ENCODE peak calls at places on chromosomes 1 and 21, in eight cellular contexts. C, O, Z, X, J, H, N and Q are unnamed samples.

GRCh38 chr1:87603636-87604035 is 275.0 kb downstream of the LMO4 start:
- DNase-seq in X (no peak), J (no peak), Z (no peak), N (no peak), O (no peak), C (no peak), H (no peak), Q (no peak)

GRCh38 chr21:46327711-46328110 is 3.8 kb downstream of the PCNT start:
- DNase-seq in X (no peak), H (no peak), N (no peak), C (no peak), Z (no peak), O (no peak), J (no peak), Q (no peak)

GRCh38 chr21:32112194-32112593 is 166.7 kb downstream of the MIS18A start:
- DNase-seq in J (no peak), O (no peak), N (no peak), Z (no peak), X (no peak), H (no peak), C (no peak), Q (no peak)

GRCh38 chr1:182143825-182144661 is 82.5 kb upstream of the ZNF648 start:
- DNase-seq in N (no peak), O (peak; percentile 78), H (peak; percentile 87), C (peak; percentile 45), Z (peak; percentile 70), X (no peak), J (peak; percentile 97), Q (peak; percentile 37)

GRCh38 chr1:208093754-208094719 is 150.1 kb downstream of the PLXNA2 start:
- DNase-seq in C (peak; percentile 58), N (no peak), H (peak; percentile 87), X (peak; percentile 31), Z (peak; percentile 61), O (peak; percentile 63), J (peak; percentile 54), Q (no peak)

GRCh38 chr1:218217040-218217439 is 68.1 kb upstream of the RRP15 start:
- DNase-seq in X (no peak), Z (no peak), C (no peak), H (no peak), O (no peak), N (no peak), J (no peak), Q (no peak)

GRCh38 chr1:20200966-20201365 is 14.6 kb upstream of the PLA2G2C start:
- DNase-seq in Z (no peak), H (no peak), X (no peak), N (no peak), O (no peak), J (no peak), C (no peak), Q (no peak)

GRCh38 chr1:3450983-3451382 is 3.5 kb upstream of the ARHGEF16 start:
- DNase-seq in J (no peak), Z (no peak), C (no peak), O (no peak), X (no peak), N (no peak), H (no peak), Q (no peak)

GRCh38 chr1:113811353-113811887 is 856 bp downstream of the RSBN1 start:
- DNase-seq in C (peak; percentile 22), Z (peak; percentile 62), O (no peak), X (no peak), H (peak; percentile 43), N (no peak), J (no peak), Q (peak; percentile 18)

GRCh38 chr1:21659924-21660326 is 9.2 kb downstream of the RAP1GAP start:
- DNase-seq in H (no peak), C (no peak), J (no peak), X (no peak), N (no peak), O (no peak), Z (no peak), Q (no peak)

GRCh38 chr1:59367269-59368006 is 70.5 kb downstream of the FGGY start:
- DNase-seq in J (peak; percentile 82), H (peak; percentile 83), N (no peak), C (peak; percentile 94), O (peak; percentile 66), Z (peak; percentile 39), X (no peak), Q (no peak)

GRCh38 chr1:111032295-111032897 is 68.7 kb upstream of the LRIF1 start:
- DNase-seq in C (peak; percentile 27), O (no peak), H (peak; percentile 73), J (no peak), X (peak; percentile 18), N (no peak), Z (peak; percentile 9), Q (no peak)

GRCh38 chr1:32759997-32760623 is 57.0 kb downstream of the YARS1 start:
- DNase-seq in O (no peak), X (peak; percentile 94), Z (peak; percentile 94), H (peak; percentile 70), N (no peak), C (peak; percentile 50), J (peak; percentile 73), Q (no peak)

GRCh38 chr1:63116016-63116415 is 206.4 kb upstream of the FOXD3 start:
- DNase-seq in H (no peak), C (no peak), J (no peak), O (no peak), Z (no peak), N (no peak), X (no peak), Q (no peak)

GRCh38 chr1:96365076-96365475 is 356.5 kb upstream of the PTBP2 start:
- DNase-seq in X (no peak), N (no peak), J (no peak), O (no peak), C (peak; percentile 41), Z (no peak), H (no peak), Q (no peak)

GRCh38 chr1:76764638-76765572 is 102.4 kb upstream of the ST6GALNAC5 start:
- DNase-seq in H (peak; percentile 32), Z (no peak), C (no peak), X (no peak), N (no peak), J (no peak), O (no peak), Q (no peak)

GRCh38 chr1:205809469-205809868 is 3.5 kb downstream of the SLC41A1 start:
- DNase-seq in C (no peak), J (no peak), H (no peak), O (no peak), N (no peak), Z (no peak), X (no peak), Q (no peak)

GRCh38 chr1:92837062-92837461 is 5.2 kb downstream of the RPL5 start:
- DNase-seq in C (peak; percentile 34), J (no peak), X (no peak), H (no peak), O (no peak), Z (no peak), N (no peak), Q (no peak)
- H3K4me1 ChIP-seq in C (peaks cover 7% of the 10 kb centered on the region), J (peaks cover 26% of the 10 kb centered on the region), X (peaks cover 12% of the 10 kb centered on the region), H (peaks cover 8% of the 10 kb centered on the region), O (peaks cover 24% of the 10 kb centered on the region), Z (peaks cover 74% of the 10 kb centered on the region), N (no peaks in the 10 kb centered on the region), Q (peaks cover 48% of the 10 kb centered on the region)

DNA sequence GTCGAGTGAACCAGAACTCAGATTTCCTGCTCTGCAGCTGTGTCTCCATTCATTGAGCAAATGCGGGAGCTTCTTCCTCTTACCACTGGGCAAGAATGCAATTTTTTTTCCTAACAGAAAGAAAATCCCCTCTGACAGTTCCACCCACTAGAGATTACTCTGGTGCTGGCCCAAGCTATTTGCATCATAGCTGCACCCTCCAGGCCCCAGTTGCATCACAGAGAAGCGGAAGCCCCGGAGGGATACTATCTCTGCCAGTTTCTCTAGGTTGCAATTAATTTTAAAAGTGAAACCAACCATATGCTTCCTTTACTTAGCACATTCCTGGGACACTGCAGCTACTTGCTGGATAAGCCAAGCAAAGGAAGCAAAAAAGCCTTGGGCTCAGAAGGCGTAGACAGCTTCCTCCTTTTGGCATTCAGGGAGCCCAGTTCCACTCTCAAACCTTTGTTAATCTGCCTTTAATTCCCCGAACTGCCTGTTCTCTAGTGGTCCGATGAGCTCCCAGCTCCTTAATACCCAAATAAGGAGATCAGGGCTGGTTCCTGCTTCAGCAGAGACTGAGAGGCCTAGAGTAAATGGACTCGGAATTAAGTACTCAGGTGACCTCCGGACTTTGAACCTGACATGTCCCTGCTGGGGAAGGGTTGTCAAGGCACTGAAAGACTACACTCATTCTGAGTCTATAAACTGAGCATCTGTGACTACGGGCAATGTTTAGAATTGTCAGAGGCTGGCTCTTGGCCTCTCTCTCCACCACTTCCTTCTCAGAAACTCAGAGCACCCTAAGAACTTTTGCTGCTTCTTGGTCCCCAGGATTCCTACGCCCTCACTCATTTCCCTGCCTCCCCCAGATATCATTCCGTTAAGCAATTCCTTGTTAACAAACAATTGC is 72.5 kb upstream of the TNFSF18 start:
- DNase-seq in C (peak; percentile 95), N (no peak), Z (peak; percentile 61), J (peak; percentile 65), X (no peak), H (peak; percentile 59), O (peak; percentile 73), Q (peak; percentile 19)
- TF ChIP-seq POLR2A in C (no peak), N (no peak), Z (no peak), J (no peak), X (no peak), H (no peak), O (no peak), Q (no peak)

GRCh38 chr1:151313501-151313900 is 13.7 kb downstream of the PI4KB start:
- DNase-seq in C (no peak), H (no peak), N (no peak), O (peak; percentile 57), X (no peak), Z (no peak), J (no peak), Q (no peak)
- H3K4me3 ChIP-seq in C (no peak overlapping the region), H (no peak overlapping the region), N (no peak overlapping the region), O (no peak overlapping the region), X (no peak overlapping the region), Z (no peak overlapping the region), J (no peak overlapping the region), Q (no peak overlapping the region)

GRCh38 chr1:184940694-184941093 is 33.6 kb downstream of the NIBAN1 start:
- DNase-seq in C (no peak), Z (no peak), H (no peak), O (no peak), J (no peak), N (no peak), X (no peak), Q (no peak)

GRCh38 chr1:184940226-184940625 is 34.1 kb downstream of the NIBAN1 start:
- DNase-seq in X (no peak), J (no peak), H (no peak), Z (no peak), O (no peak), C (peak; percentile 37), N (no peak), Q (no peak)

GRCh38 chr1:184943998-184944397 is 30.3 kb downstream of the NIBAN1 start:
- DNase-seq in H (no peak), X (no peak), O (no peak), C (no peak), Z (no peak), N (no peak), J (no peak), Q (no peak)

GRCh38 chr1:184941094-184941733 is 33.1 kb downstream of the NIBAN1 start:
- DNase-seq in N (no peak), H (no peak), Z (no peak), J (no peak), O (no peak), C (no peak), X (no peak), Q (no peak)

DNA sequence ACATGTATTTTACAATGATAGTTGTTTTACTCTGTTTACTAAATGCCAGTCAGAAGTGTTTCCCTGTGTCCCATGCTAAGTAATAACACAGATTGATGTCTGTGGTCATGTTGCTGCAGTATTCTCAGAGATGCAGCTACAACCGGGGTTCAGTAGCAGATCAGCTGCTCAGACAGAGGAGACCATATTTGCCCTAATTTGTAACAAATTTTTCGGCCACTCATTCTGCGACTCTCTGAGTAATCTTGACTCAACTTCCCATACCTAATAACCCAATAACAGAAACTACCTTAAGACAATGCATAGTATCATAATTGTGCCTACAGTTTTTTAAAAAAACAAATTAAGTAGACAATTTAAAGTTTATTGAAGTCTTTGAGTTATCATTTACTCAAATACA is 32.6 kb downstream of the NIBAN1 start:
- DNase-seq in H (no peak), Z (no peak), J (no peak), X (no peak), C (no peak), N (peak; percentile 44), O (no peak), Q (no peak)
- H3K4me1 ChIP-seq in H (no peaks in the 10 kb centered on the region), Z (peaks cover 31% of the 10 kb centered on the region), J (no peaks in the 10 kb centered on the region), X (no peaks in the 10 kb centered on the region), C (peaks cover 5% of the 10 kb centered on the region), N (peaks cover 23% of the 10 kb centered on the region), O (peaks cover 15% of the 10 kb centered on the region), Q (peaks cover 16% of the 10 kb centered on the region)